ENCODE peak calls at places on chromosomes 2 and 18, in nine cellular contexts. One of them, this sample, is unnamed.

GRCh38 chr18:55415258-55415871 is 172.6 kb downstream of the TCF4 start:
- DNase-seq in HFF-Myc: peak; percentile 75
- DNase-seq in gastrocnemius medialis: peak; percentile 73
- DNase-seq in nephron progenitor cell: peak; percentile 85
- DNase-seq in transverse colon: peak; percentile 82
- DNase-seq in lower lobe of right lung: peak; percentile 87
- DNase-seq in left ventricle myocardium inferior: peak; percentile 89
- DNase-seq in uterus: peak; percentile 85
- DNase-seq in lower leg skin: peak; percentile 97
- DNase-seq in this sample: peak; percentile 81

GRCh38 chr18:13435596-13436333 is 217.2 kb downstream of the LDLRAD4 start:
- DNase-seq in HFF-Myc: no peak
- DNase-seq in gastrocnemius medialis: no peak
- DNase-seq in nephron progenitor cell: no peak
- DNase-seq in transverse colon: no peak
- DNase-seq in lower lobe of right lung: no peak
- DNase-seq in left ventricle myocardium inferior: no peak
- DNase-seq in uterus: no peak
- DNase-seq in lower leg skin: no peak
- DNase-seq in this sample: no peak

GRCh38 chr2:190554357-190555006 is 20.0 kb upstream of the NEMP2 start:
- DNase-seq in HFF-Myc: no peak
- DNase-seq in gastrocnemius medialis: no peak
- DNase-seq in nephron progenitor cell: no peak
- DNase-seq in transverse colon: peak; percentile 29
- DNase-seq in lower lobe of right lung: no peak
- DNase-seq in left ventricle myocardium inferior: no peak
- DNase-seq in uterus: no peak
- DNase-seq in lower leg skin: no peak
- DNase-seq in this sample: no peak

GRCh38 chr2:117557626-117558025 is 256.9 kb upstream of the DDX18 start:
- DNase-seq in HFF-Myc: no peak
- DNase-seq in gastrocnemius medialis: no peak
- DNase-seq in nephron progenitor cell: no peak
- DNase-seq in transverse colon: no peak
- DNase-seq in lower lobe of right lung: no peak
- DNase-seq in left ventricle myocardium inferior: no peak
- DNase-seq in uterus: no peak
- DNase-seq in lower leg skin: no peak
- DNase-seq in this sample: no peak

GRCh38 chr18:56097561-56098095 is 509.6 kb upstream of the TCF4 start:
- DNase-seq in HFF-Myc: no peak
- DNase-seq in gastrocnemius medialis: no peak
- DNase-seq in nephron progenitor cell: no peak
- DNase-seq in transverse colon: no peak
- DNase-seq in lower lobe of right lung: no peak
- DNase-seq in left ventricle myocardium inferior: no peak
- DNase-seq in uterus: no peak
- DNase-seq in lower leg skin: no peak
- DNase-seq in this sample: no peak

GRCh38 chr2:10873790-10874437 is 37.8 kb upstream of the KCNF1 start:
- DNase-seq in HFF-Myc: no peak
- DNase-seq in gastrocnemius medialis: no peak
- DNase-seq in nephron progenitor cell: no peak
- DNase-seq in transverse colon: no peak
- DNase-seq in lower lobe of right lung: no peak
- DNase-seq in left ventricle myocardium inferior: peak; percentile 49
- DNase-seq in uterus: no peak
- DNase-seq in lower leg skin: no peak
- DNase-seq in this sample: no peak

GRCh38 chr2:163155279-163155883 is 316.8 kb upstream of the KCNH7 start:
- DNase-seq in HFF-Myc: no peak
- DNase-seq in gastrocnemius medialis: no peak
- DNase-seq in nephron progenitor cell: peak; percentile 17
- DNase-seq in transverse colon: no peak
- DNase-seq in lower lobe of right lung: no peak
- DNase-seq in left ventricle myocardium inferior: no peak
- DNase-seq in uterus: no peak
- DNase-seq in lower leg skin: no peak
- DNase-seq in this sample: peak; percentile 10

GRCh38 chr2:31227110-31227509 is 6.8 kb upstream of the EHD3 start:
- DNase-seq in HFF-Myc: no peak
- DNase-seq in gastrocnemius medialis: no peak
- DNase-seq in nephron progenitor cell: no peak
- DNase-seq in transverse colon: no peak
- DNase-seq in lower lobe of right lung: no peak
- DNase-seq in left ventricle myocardium inferior: no peak
- DNase-seq in uterus: no peak
- DNase-seq in lower leg skin: no peak
- DNase-seq in this sample: no peak

GRCh38 chr2:79982445-79982844 is 322.1 kb downstream of the LRRTM1 start:
- DNase-seq in HFF-Myc: no peak
- DNase-seq in gastrocnemius medialis: no peak
- DNase-seq in nephron progenitor cell: peak; percentile 29
- DNase-seq in transverse colon: peak; percentile 67
- DNase-seq in lower lobe of right lung: no peak
- DNase-seq in left ventricle myocardium inferior: no peak
- DNase-seq in uterus: no peak
- DNase-seq in lower leg skin: no peak
- DNase-seq in this sample: peak; percentile 67

GRCh38 chr2:209277444-209277843 is 146.4 kb upstream of the MAP2 start:
- DNase-seq in HFF-Myc: no peak
- DNase-seq in gastrocnemius medialis: no peak
- DNase-seq in nephron progenitor cell: no peak
- DNase-seq in transverse colon: no peak
- DNase-seq in lower lobe of right lung: no peak
- DNase-seq in left ventricle myocardium inferior: no peak
- DNase-seq in uterus: no peak
- DNase-seq in lower leg skin: no peak
- DNase-seq in this sample: no peak

GRCh38 chr2:29228276-29228675 is 113.1 kb downstream of the CLIP4 start:
- DNase-seq in HFF-Myc: no peak
- DNase-seq in gastrocnemius medialis: no peak
- DNase-seq in nephron progenitor cell: no peak
- DNase-seq in transverse colon: no peak
- DNase-seq in lower lobe of right lung: no peak
- DNase-seq in left ventricle myocardium inferior: no peak
- DNase-seq in uterus: no peak
- DNase-seq in lower leg skin: no peak
- DNase-seq in this sample: no peak

GRCh38 chr2:230924470-230925341 is at the start of gene GPR55:
- DNase-seq in HFF-Myc: no peak
- DNase-seq in gastrocnemius medialis: no peak
- DNase-seq in nephron progenitor cell: no peak
- DNase-seq in transverse colon: peak; percentile 56
- DNase-seq in lower lobe of right lung: peak; percentile 48
- DNase-seq in left ventricle myocardium inferior: no peak
- DNase-seq in uterus: no peak
- DNase-seq in lower leg skin: peak; percentile 82
- DNase-seq in this sample: peak; percentile 44
- TF ChIP-seq CTCF in HFF-Myc: peak; percentile 21
- TF ChIP-seq CTCF in gastrocnemius medialis: no peak
- TF ChIP-seq CTCF in nephron progenitor cell: no peak
- TF ChIP-seq CTCF in transverse colon: no peak
- TF ChIP-seq CTCF in lower lobe of right lung: peak; percentile 27
- TF ChIP-seq CTCF in left ventricle myocardium inferior: peak; percentile 27
- TF ChIP-seq CTCF in uterus: no peak
- TF ChIP-seq CTCF in lower leg skin: no peak
- TF ChIP-seq CTCF in this sample: peak; percentile 52

GRCh38 chr2:236703310-236703709 is 133.7 kb downstream of the ACKR3 start:
- DNase-seq in HFF-Myc: no peak
- DNase-seq in gastrocnemius medialis: no peak
- DNase-seq in nephron progenitor cell: no peak
- DNase-seq in transverse colon: no peak
- DNase-seq in lower lobe of right lung: no peak
- DNase-seq in left ventricle myocardium inferior: no peak
- DNase-seq in uterus: no peak
- DNase-seq in lower leg skin: no peak
- DNase-seq in this sample: no peak

GRCh38 chr2:236703906-236704305 is 134.3 kb downstream of the ACKR3 start:
- DNase-seq in HFF-Myc: no peak
- DNase-seq in gastrocnemius medialis: no peak
- DNase-seq in nephron progenitor cell: no peak
- DNase-seq in transverse colon: no peak
- DNase-seq in lower lobe of right lung: no peak
- DNase-seq in left ventricle myocardium inferior: no peak
- DNase-seq in uterus: no peak
- DNase-seq in lower leg skin: no peak
- DNase-seq in this sample: no peak

GRCh38 chr2:236700703-236701102 is 131.1 kb downstream of the ACKR3 start:
- DNase-seq in HFF-Myc: no peak
- DNase-seq in gastrocnemius medialis: no peak
- DNase-seq in nephron progenitor cell: no peak
- DNase-seq in transverse colon: no peak
- DNase-seq in lower lobe of right lung: no peak
- DNase-seq in left ventricle myocardium inferior: no peak
- DNase-seq in uterus: no peak
- DNase-seq in lower leg skin: no peak
- DNase-seq in this sample: no peak

GRCh38 chr2:236705295-236706114 is 135.9 kb downstream of the ACKR3 start:
- DNase-seq in HFF-Myc: no peak
- DNase-seq in gastrocnemius medialis: no peak
- DNase-seq in nephron progenitor cell: no peak
- DNase-seq in transverse colon: no peak
- DNase-seq in lower lobe of right lung: no peak
- DNase-seq in left ventricle myocardium inferior: no peak
- DNase-seq in uterus: no peak
- DNase-seq in lower leg skin: no peak
- DNase-seq in this sample: no peak

GRCh38 chr2:236702693-236703092 is 133.1 kb downstream of the ACKR3 start:
- DNase-seq in HFF-Myc: no peak
- DNase-seq in gastrocnemius medialis: no peak
- DNase-seq in nephron progenitor cell: no peak
- DNase-seq in transverse colon: no peak
- DNase-seq in lower lobe of right lung: no peak
- DNase-seq in left ventricle myocardium inferior: no peak
- DNase-seq in uterus: no peak
- DNase-seq in lower leg skin: no peak
- DNase-seq in this sample: no peak
- TF ChIP-seq CTCF in HFF-Myc: no peak
- TF ChIP-seq CTCF in gastrocnemius medialis: no peak
- TF ChIP-seq CTCF in nephron progenitor cell: no peak
- TF ChIP-seq CTCF in transverse colon: no peak
- TF ChIP-seq CTCF in lower lobe of right lung: peak; percentile 17
- TF ChIP-seq CTCF in left ventricle myocardium inferior: no peak
- TF ChIP-seq CTCF in uterus: no peak
- TF ChIP-seq CTCF in lower leg skin: no peak
- TF ChIP-seq CTCF in this sample: no peak

GRCh38 chr2:38643021-38643671 is 22.8 kb upstream of the GALM start:
- DNase-seq in HFF-Myc: no peak
- DNase-seq in gastrocnemius medialis: no peak
- DNase-seq in nephron progenitor cell: no peak
- DNase-seq in transverse colon: no peak
- DNase-seq in lower lobe of right lung: no peak
- DNase-seq in left ventricle myocardium inferior: no peak
- DNase-seq in uterus: no peak
- DNase-seq in lower leg skin: no peak
- DNase-seq in this sample: no peak
- TF ChIP-seq CTCF in HFF-Myc: no peak
- TF ChIP-seq CTCF in gastrocnemius medialis: no peak
- TF ChIP-seq CTCF in nephron progenitor cell: no peak
- TF ChIP-seq CTCF in transverse colon: no peak
- TF ChIP-seq CTCF in lower lobe of right lung: no peak
- TF ChIP-seq CTCF in left ventricle myocardium inferior: no peak
- TF ChIP-seq CTCF in uterus: no peak
- TF ChIP-seq CTCF in lower leg skin: no peak
- TF ChIP-seq CTCF in this sample: no peak

DNA sequence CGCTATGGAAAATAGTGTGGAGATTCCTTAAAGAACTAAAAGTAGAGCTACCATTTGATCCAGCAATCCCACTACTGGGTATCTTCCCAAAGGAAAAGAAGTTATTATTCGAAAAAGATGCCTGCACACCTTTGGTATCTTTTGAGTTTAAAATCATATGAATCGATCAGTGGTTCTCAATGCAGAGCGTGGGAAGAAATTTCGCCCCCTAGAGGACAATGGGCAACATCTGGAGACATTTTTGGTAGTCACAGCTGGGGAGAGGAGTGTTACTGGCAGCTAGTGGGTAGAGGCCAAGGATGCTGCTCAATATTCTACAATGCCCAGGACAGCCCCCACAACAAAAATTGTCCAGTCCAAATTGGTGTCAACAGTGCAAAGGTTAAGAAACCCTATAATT is 425.5 kb downstream of the LRATD1 start:
- DNase-seq in HFF-Myc: no peak
- DNase-seq in gastrocnemius medialis: no peak
- DNase-seq in nephron progenitor cell: no peak
- DNase-seq in transverse colon: no peak
- DNase-seq in lower lobe of right lung: no peak
- DNase-seq in left ventricle myocardium inferior: no peak
- DNase-seq in uterus: no peak
- DNase-seq in lower leg skin: no peak
- DNase-seq in this sample: no peak
- TF ChIP-seq CTCF in HFF-Myc: peak; percentile 27
- TF ChIP-seq CTCF in gastrocnemius medialis: no peak
- TF ChIP-seq CTCF in nephron progenitor cell: peak; percentile 12
- TF ChIP-seq CTCF in transverse colon: peak; percentile 10
- TF ChIP-seq CTCF in lower lobe of right lung: no peak
- TF ChIP-seq CTCF in left ventricle myocardium inferior: peak; percentile 21
- TF ChIP-seq CTCF in uterus: no peak
- TF ChIP-seq CTCF in lower leg skin: no peak
- TF ChIP-seq CTCF in this sample: peak; percentile 45

GRCh38 chr2:90207454-90208058 is 1516.1 kb downstream of the RPIA start:
- DNase-seq in HFF-Myc: no peak
- DNase-seq in gastrocnemius medialis: no peak
- DNase-seq in nephron progenitor cell: no peak
- DNase-seq in transverse colon: no peak
- DNase-seq in lower lobe of right lung: no peak
- DNase-seq in left ventricle myocardium inferior: no peak
- DNase-seq in uterus: no peak
- DNase-seq in lower leg skin: no peak
- DNase-seq in this sample: no peak
- TF ChIP-seq CTCF in HFF-Myc: no peak
- TF ChIP-seq CTCF in gastrocnemius medialis: no peak
- TF ChIP-seq CTCF in nephron progenitor cell: no peak
- TF ChIP-seq CTCF in transverse colon: no peak
- TF ChIP-seq CTCF in lower lobe of right lung: peak; percentile 38
- TF ChIP-seq CTCF in left ventricle myocardium inferior: peak; percentile 33
- TF ChIP-seq CTCF in uterus: no peak
- TF ChIP-seq CTCF in lower leg skin: no peak
- TF ChIP-seq CTCF in this sample: no peak

DNA sequence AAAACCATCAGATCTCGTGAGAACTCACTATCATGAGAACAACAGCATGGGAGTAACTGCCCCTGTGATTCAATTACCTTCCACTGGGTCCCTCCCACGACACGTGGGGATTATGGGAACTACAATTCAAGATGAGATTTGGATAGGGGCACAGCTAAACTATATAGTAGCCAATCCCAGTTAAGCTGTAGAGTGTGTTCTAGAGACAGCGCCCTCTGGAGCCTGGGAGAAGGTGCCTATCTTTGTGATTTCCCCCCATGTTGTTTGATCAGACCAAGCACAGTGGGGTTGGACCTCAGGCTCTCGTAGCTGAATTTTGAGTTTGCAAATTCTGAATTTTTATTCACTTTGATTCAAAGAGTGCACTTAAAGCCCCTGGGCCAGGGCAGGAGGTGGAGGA is 108.2 kb upstream of the TWIST2 start:
- DNase-seq in HFF-Myc: no peak
- DNase-seq in gastrocnemius medialis: no peak
- DNase-seq in nephron progenitor cell: no peak
- DNase-seq in transverse colon: no peak
- DNase-seq in lower lobe of right lung: no peak
- DNase-seq in left ventricle myocardium inferior: no peak
- DNase-seq in uterus: no peak
- DNase-seq in lower leg skin: no peak
- DNase-seq in this sample: no peak
- TF ChIP-seq CTCF in HFF-Myc: no peak
- TF ChIP-seq CTCF in gastrocnemius medialis: no peak
- TF ChIP-seq CTCF in nephron progenitor cell: no peak
- TF ChIP-seq CTCF in transverse colon: no peak
- TF ChIP-seq CTCF in lower lobe of right lung: no peak
- TF ChIP-seq CTCF in left ventricle myocardium inferior: no peak
- TF ChIP-seq CTCF in uterus: no peak
- TF ChIP-seq CTCF in lower leg skin: no peak
- TF ChIP-seq CTCF in this sample: no peak

This sample was measured in endothelial cell.